ENCODE peak calls at places on chromosome 3, in five cellular contexts. O is neuronal stem cell, M is mesendoderm, Z is IMR-90, L is H1. U is an unnamed sample.

GRCh38 chr3:124928333-124929202 is 6.0 kb downstream of the MUC13 start:
- DNase-seq in O (peak; percentile 54), Z (peak; percentile 74), L (no peak), M (peak; percentile 61), U (peak; percentile 69)

GRCh38 chr3:50525987-50526386 is 22.6 kb upstream of the CACNA2D2 start:
- DNase-seq in L (no peak), O (no peak), Z (peak; percentile 30), M (peak; percentile 83), U (peak; percentile 45)

GRCh38 chr3:194166682-194167479 is 30.9 kb downstream of the HES1 start:
- DNase-seq in M (peak; percentile 70), Z (no peak), O (no peak), L (no peak), U (peak; percentile 73)

GRCh38 chr3:61944736-61945135 is 383.4 kb downstream of the PTPRG start:
- DNase-seq in M (peak; percentile 55), Z (no peak), L (no peak), O (no peak), U (no peak)

GRCh38 chr3:142633073-142633472 is 36.9 kb downstream of the PLS1 start:
- DNase-seq in Z (no peak), O (no peak), M (no peak), L (no peak), U (no peak)

GRCh38 chr3:30475038-30475808 is 131.2 kb upstream of the TGFBR2 start:
- DNase-seq in Z (no peak), M (peak; percentile 4), L (no peak), O (no peak), U (no peak)

GRCh38 chr3:53167418-53168174 is 6.6 kb downstream of the PRKCD start:
- DNase-seq in L (no peak), M (no peak), Z (no peak), O (no peak), U (no peak)

GRCh38 chr3:30630238-30631030 is 24.0 kb downstream of the TGFBR2 start:
- DNase-seq in O (no peak), M (no peak), L (no peak), Z (no peak), U (no peak)

GRCh38 chr3:173395073-173395411 is 2.5 kb upstream of the NLGN1 start:
- DNase-seq in O (no peak), L (no peak), Z (no peak), M (peak; percentile 80), U (no peak)

GRCh38 chr3:193794002-193794835 is 201.2 kb downstream of the OPA1 start:
- DNase-seq in Z (no peak), M (no peak), O (no peak), L (no peak), U (peak; percentile 42)

GRCh38 chr3:119206611-119207511 is 33.5 kb downstream of the UPK1B start:
- DNase-seq in M (peak; percentile 94), L (no peak), Z (no peak), O (no peak), U (no peak)

GRCh38 chr3:9340450-9341009 is 22.3 kb upstream of the THUMPD3 start:
- DNase-seq in M (no peak), L (no peak), Z (peak; percentile 93), O (no peak), U (peak; percentile 91)

DNA sequence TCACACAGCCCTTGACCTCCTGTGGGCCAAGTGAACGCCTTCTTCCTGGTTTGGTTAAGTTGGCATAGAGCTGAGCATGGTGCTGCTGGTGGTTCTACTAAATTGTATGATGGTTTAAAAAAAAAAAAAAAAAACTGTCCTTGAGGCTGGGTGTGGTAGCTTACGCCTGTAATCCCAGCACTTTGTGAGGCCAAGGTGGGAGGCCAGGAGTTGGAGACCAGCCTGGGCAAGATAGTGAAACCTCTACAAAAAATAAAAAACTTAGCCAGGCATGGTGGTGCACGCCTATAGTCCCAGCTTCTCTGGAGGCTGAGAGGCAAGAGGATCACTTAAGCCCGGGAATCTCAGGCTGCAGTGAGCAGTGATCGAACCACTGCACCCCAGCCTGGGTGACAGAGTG is 58.9 kb upstream of the FLNB start:
- DNase-seq in O (no peak), M (no peak), Z (no peak), L (no peak), U (no peak)
- H2BK120ac ChIP-seq in O (no peak overlapping the region), M (no peak overlapping the region), Z (peak overlapping the region; percentile 57), L (no peak overlapping the region), U (no peak overlapping the region)

GRCh38 chr3:47850803-47851417 is 48.0 kb downstream of the DHX30 start:
- DNase-seq in L (no peak), Z (no peak), M (no peak), O (no peak), U (no peak)
- H3K36me3 ChIP-seq in L (peaks cover 73% of the 10 kb centered on the region), Z (peaks cover 95% of the 10 kb centered on the region), M (peaks cover 32% of the 10 kb centered on the region), O (peaks cover 100% of the 10 kb centered on the region), U (peaks cover 99% of the 10 kb centered on the region)

GRCh38 chr3:26145769-26146168 is 355.9 kb downstream of the OXSM start:
- DNase-seq in L (no peak), O (no peak), Z (no peak), M (no peak), U (no peak)
- H2BK120ac ChIP-seq in L (no peak overlapping the region), O (no peak overlapping the region), Z (no peak overlapping the region), M (no peak overlapping the region), U (no peak overlapping the region)

DNA sequence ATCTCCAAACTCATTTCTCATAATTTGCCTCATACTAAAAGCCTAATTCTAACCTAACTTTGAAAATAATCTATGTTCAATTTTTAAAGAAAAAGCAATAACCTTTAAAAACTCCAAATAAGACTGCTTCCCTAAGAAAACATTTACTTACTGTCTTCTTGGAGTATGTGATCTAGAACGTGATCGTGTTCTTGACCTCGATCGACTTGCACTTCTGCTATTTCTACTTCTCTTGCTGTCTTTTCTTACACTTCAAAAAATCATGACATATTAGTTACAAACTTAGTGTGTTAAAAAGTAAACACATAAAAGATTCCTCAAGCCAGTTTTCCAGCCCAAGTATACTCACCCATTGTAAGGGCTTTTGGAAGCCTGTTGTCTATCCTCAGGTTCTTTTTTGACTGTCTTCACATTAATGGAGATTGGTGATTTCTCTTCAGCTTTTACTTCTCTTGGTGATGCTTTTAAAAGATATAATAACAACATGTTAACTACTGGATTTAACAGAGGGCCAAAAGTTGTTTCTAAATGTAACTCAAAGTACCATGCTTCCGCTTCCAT is 10.7 kb downstream of the CCNL1 start:
- DNase-seq in L (no peak), M (no peak), Z (no peak), O (no peak), U (peak; percentile 28)
- H3K36me3 ChIP-seq in L (peaks cover 98% of the 10 kb centered on the region), M (peaks cover 11% of the 10 kb centered on the region), Z (peaks cover 61% of the 10 kb centered on the region), O (peaks cover 100% of the 10 kb centered on the region), U (peaks cover 98% of the 10 kb centered on the region)

GRCh38 chr3:138846350-138846756 is 11.6 kb upstream of the PIK3CB start:
- DNase-seq in O (no peak), L (no peak), Z (no peak), M (peak; percentile 88), U (no peak)

GRCh38 chr3:138848696-138849095 is 14.0 kb upstream of the PIK3CB start:
- DNase-seq in M (no peak), L (no peak), Z (no peak), O (no peak), U (no peak)

GRCh38 chr3:138845771-138846173 is 11.0 kb upstream of the PIK3CB start:
- DNase-seq in Z (no peak), L (no peak), O (no peak), M (peak; percentile 94), U (no peak)

GRCh38 chr3:138842483-138843188 is 7.9 kb upstream of the PIK3CB start:
- DNase-seq in Z (no peak), M (no peak), L (no peak), O (no peak), U (no peak)

DNA sequence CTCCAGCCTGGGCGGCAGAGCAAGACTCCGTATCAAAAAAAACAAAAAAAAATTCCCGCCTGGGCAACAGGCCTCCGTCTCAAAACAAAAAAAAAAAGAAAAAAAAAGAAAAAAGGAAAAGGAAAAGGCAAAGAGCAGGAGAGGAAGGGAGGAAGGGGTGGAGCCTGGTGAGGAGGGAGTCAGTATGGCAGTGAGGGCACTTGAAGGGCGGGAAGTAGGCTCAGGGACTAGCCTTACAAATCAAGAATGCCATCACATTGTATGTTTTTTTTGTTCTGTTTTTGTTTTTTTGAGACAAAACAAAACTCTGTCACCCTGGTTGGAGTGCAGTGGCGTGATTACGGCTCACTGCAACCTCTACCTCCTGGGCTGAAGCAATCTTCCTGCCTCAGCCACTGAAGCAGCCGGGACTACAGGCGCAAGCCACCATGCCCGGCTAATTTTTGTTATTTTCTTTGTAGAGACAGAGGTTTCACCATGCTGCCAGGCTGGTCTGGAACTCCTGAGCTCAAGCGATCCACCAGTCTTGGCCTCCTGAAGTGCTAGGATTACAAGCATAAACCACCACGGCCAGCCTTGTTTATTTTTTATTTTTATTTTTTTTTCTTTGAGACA is 10.4 kb upstream of the PIK3CB start:
- DNase-seq in M (peak; percentile 58), O (no peak), Z (no peak), L (no peak), U (no peak)
- H2BK120ac ChIP-seq in M (peak overlapping the region; percentile 93), O (no peak overlapping the region), Z (no peak overlapping the region), L (peak overlapping the region; percentile 41), U (no peak overlapping the region)

DNA sequence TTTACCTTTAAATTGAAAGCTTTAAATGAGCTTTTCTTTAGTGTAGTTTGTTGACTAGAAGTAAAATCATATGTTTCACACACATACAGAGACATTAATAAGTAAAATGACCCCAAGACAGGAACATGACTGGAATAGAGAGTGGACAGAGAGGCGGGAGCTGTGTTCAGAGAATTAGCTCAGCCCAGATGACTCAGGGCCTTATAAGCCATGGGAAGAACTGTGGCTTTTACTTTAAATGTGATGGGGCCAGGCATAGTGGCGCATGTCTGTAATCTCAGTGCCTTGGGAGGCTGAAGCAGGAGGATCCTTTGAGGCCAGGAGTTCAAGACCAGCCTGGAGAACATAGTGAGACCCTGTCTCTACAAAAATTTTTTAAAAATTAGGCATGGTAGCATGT is 26.7 kb downstream of the SACM1L start:
- DNase-seq in L (no peak), M (no peak), Z (peak; percentile 58), O (no peak), U (no peak)
- H3K36me3 ChIP-seq in L (peaks cover 35% of the 10 kb centered on the region), M (peaks cover under 1% of the 10 kb centered on the region), Z (peaks cover 32% of the 10 kb centered on the region), O (peaks cover 82% of the 10 kb centered on the region), U (peaks cover 14% of the 10 kb centered on the region)